ENCODE peak calls at places on chromosomes 4 and X, in five cellular contexts. X is HT-29; J is pancreas; W is SJSA1; V is stimulated activated naive CD4-positive, alpha-beta T cell. Z is an unnamed sample.

GRCh38 chr4:157992038-157992706 is 180.7 kb downstream of the GASK1B start:
- DNase-seq in V (no peak), J (peak; percentile 68), X (peak; percentile 91), W (peak; percentile 47), Z (no peak)

GRCh38 chr4:77078401-77078800 is 2.6 kb upstream of the CCNI start:
- DNase-seq in V (no peak), J (no peak), X (no peak), W (no peak), Z (no peak)

GRCh38 chrX:93591398-93591797 is 82.0 kb downstream of the NAP1L3 start:
- DNase-seq in J (no peak), W (no peak), X (no peak), V (no peak), Z (no peak)

GRCh38 chr4:153535735-153536494 is 69.8 kb downstream of the TMEM131L start:
- DNase-seq in W (no peak), X (peak; percentile 6), J (no peak), V (no peak), Z (no peak)

GRCh38 chr4:128247906-128248305 is 39.7 kb downstream of the PGRMC2 start:
- DNase-seq in W (no peak), X (no peak), V (no peak), J (no peak), Z (no peak)

GRCh38 chr4:37946503-37947179 is 13.6 kb upstream of the PTTG2 start:
- DNase-seq in X (no peak), V (no peak), W (no peak), J (peak; percentile 45), Z (no peak)

GRCh38 chr4:39036172-39036571 is 4.0 kb upstream of the TMEM156 start:
- DNase-seq in J (no peak), X (peak; percentile 37), V (no peak), W (peak; percentile 79), Z (no peak)

GRCh38 chr4:864456-865120 is 38.7 kb upstream of the CPLX1 start:
- DNase-seq in V (no peak), W (no peak), J (no peak), X (no peak), Z (no peak)

GRCh38 chr4:156970501-156971167 is 965 bp downstream of the PDGFC start:
- DNase-seq in J (peak; percentile 67), V (no peak), X (peak; percentile 68), W (peak; percentile 79), Z (no peak)